ENCODE peak calls at places on chromosomes 5 and 9, in ten cellular contexts. I is mammary epithelial cell, T is GM12878, B is H9, K is cardiac muscle cell, C is SJSA1, A is sigmoid colon, V is lung, X is PC-3, G is stomach. E is an unnamed sample. For H3K4me1, the result is how much of the 10 kb centered on the place peaks cover.

GRCh38 chr5:116847960-116848359 is 273.3 kb upstream of the SEMA6A start:
- DNase-seq in I (no peak), G (no peak), K (no peak), T (no peak), A (no peak), V (no peak), C (no peak), B (no peak), X (no peak), E (peak)

GRCh38 chr5:170404398-170404797 is 15.2 kb upstream of the KCNMB1 start:
- DNase-seq in B (no peak), C (no peak), I (no peak), X (no peak), V (no peak), T (no peak), K (no peak), G (no peak), A (no peak), E (no peak)

GRCh38 chr5:68396722-68397121 is 181.2 kb downstream of the PIK3R1 start:
- DNase-seq in V (no peak), T (no peak), X (no peak), G (peak), B (no peak), I (no peak), A (no peak), C (no peak), K (no peak), E (peak)

GRCh38 chr5:103375356-103375755 is 116.8 kb downstream of the MACIR start:
- DNase-seq in K (peak), C (no peak), T (no peak), G (no peak), V (no peak), B (no peak), X (peak), A (no peak), I (no peak), E (peak)

GRCh38 chr5:141493500-141494422 is 4.9 kb downstream of the PCDHGC5 start:
- DNase-seq in C (no peak), I (peak), B (no peak), V (no peak), X (no peak), K (peak), A (peak), G (no peak), T (no peak), E (no peak)

GRCh38 chr9:116112236-116112635 is 41.4 kb upstream of the PAPPA start:
- DNase-seq in A (no peak), X (peak), I (peak), G (no peak), V (no peak), B (no peak), T (no peak), K (peak), C (no peak), E (no peak)

GRCh38 chr9:104780796-104781395 is 17.0 kb downstream of the NIPSNAP3B start:
- DNase-seq in A (no peak), B (no peak), X (peak), K (peak), T (no peak), G (no peak), C (no peak), V (no peak), I (peak), E (peak)

GRCh38 chr5:13553896-13554295 is 390.6 kb downstream of the DNAH5 start:
- DNase-seq in V (no peak), B (peak), G (no peak), A (no peak), K (no peak), X (peak), I (peak), T (no peak), C (no peak), E (peak)

GRCh38 chr9:131020388-131020787 is 11.4 kb downstream of the LAMC3 start:
- DNase-seq in B (no peak), X (peak), T (no peak), G (no peak), I (no peak), C (no peak), V (no peak), A (no peak), K (peak), E (no peak)

GRCh38 chr9:91101598-91102168 is 260.0 kb downstream of the AUH start:
- DNase-seq in C (no peak), K (no peak), A (no peak), I (no peak), G (peak), B (no peak), T (no peak), V (no peak), X (no peak), E (peak)

GRCh38 chr9:125784286-125785049 is 37.3 kb downstream of the PBX3 start:
- DNase-seq in A (no peak), K (no peak), V (no peak), T (no peak), X (no peak), G (no peak), B (no peak), C (peak), I (peak), E (no peak)

GRCh38 chr5:139149477-139150199 is 48.5 kb downstream of the SIL1 start:
- DNase-seq in C (no peak), T (no peak), I (peak), G (no peak), V (no peak), X (no peak), K (peak), B (no peak), A (no peak), E (no peak)

GRCh38 chr5:68227532-68228160 is 12.1 kb downstream of the PIK3R1 start:
- DNase-seq in A (no peak), K (no peak), I (no peak), V (no peak), B (no peak), C (no peak), G (no peak), X (no peak), T (no peak), E (no peak)

GRCh38 chr9:95481000-95481399 is 35.8 kb downstream of the PTCH1 start:
- DNase-seq in T (peak), G (no peak), B (no peak), V (no peak), A (no peak), I (no peak), K (no peak), X (no peak), C (no peak), E (no peak)

GRCh38 chr9:116686135-116686534 is 970 bp upstream of the TRIM32 start:
- DNase-seq in C (no peak), X (no peak), A (no peak), B (no peak), G (no peak), T (no peak), K (no peak), I (no peak), V (no peak), E (peak)

GRCh38 chr5:124790261-124790894 is 43.9 kb upstream of the ZNF608 start:
- DNase-seq in X (peak), K (peak), V (no peak), G (no peak), T (no peak), I (peak), B (no peak), A (no peak), C (no peak), E (peak)

GRCh38 chr5:54713923-54714581 is 196.5 kb downstream of the SNX18 start:
- DNase-seq in B (no peak), G (no peak), A (no peak), I (no peak), K (peak), C (no peak), V (no peak), X (no peak), T (no peak), E (no peak)

GRCh38 chr5:128974567-128974966 is 9.3 kb downstream of the SLC27A6 start:
- DNase-seq in B (no peak), T (no peak), V (no peak), I (peak), C (no peak), A (no peak), K (no peak), X (peak), G (no peak), E (no peak)

GRCh38 chr5:180364306-180364856 is 11.2 kb upstream of the GFPT2 start:
- DNase-seq in C (no peak), A (no peak), K (no peak), V (no peak), I (no peak), X (no peak), G (no peak), T (no peak), B (no peak), E (no peak)

GRCh38 chr5:141485305-141486055 is 650 bp downstream of the PCDHGC4 start:
- DNase-seq in K (no peak), G (no peak), T (no peak), I (no peak), B (no peak), X (no peak), C (peak), V (no peak), A (no peak), E (no peak)

GRCh38 chr5:77143998-77144836 is 57.1 kb upstream of the ZBED3 start:
- DNase-seq in T (peak), V (peak), A (peak), I (peak), B (peak), K (peak), X (peak), G (peak), C (peak), E (peak)

GRCh38 chr9:128912270-128912853 is 8.4 kb upstream of the PHYHD1 start:
- DNase-seq in G (no peak), C (peak), V (peak), K (peak), A (no peak), I (peak), X (peak), T (no peak), B (peak), E (no peak)

GRCh38 chr5:103785569-103785968 is 223.0 kb upstream of the NUDT12 start:
- DNase-seq in K (no peak), A (no peak), B (no peak), T (no peak), I (no peak), C (no peak), X (peak), V (no peak), G (no peak), E (no peak)

GRCh38 chr9:134375430-134376385 is 49.5 kb downstream of the RXRA start:
- DNase-seq in G (no peak), X (no peak), I (no peak), A (peak), V (no peak), K (peak), B (no peak), C (no peak), T (no peak), E (no peak)
- H3K4me1 ChIP-seq in G (half or more), X (under half), I (half or more), A (half or more), V (under half), K (under half), B (under half), C (half or more), T (under half), E (under half)

GRCh38 chr5:58314356-58315045 is 145.4 kb downstream of the PLK2 start:
- DNase-seq in T (no peak), I (peak), C (no peak), A (no peak), X (peak), G (no peak), B (no peak), V (no peak), K (no peak), E (no peak)
- H3K27ac ChIP-seq in T (no peak), I (no peak), C (no peak), A (no peak), X (peak), G (no peak), B (no peak), V (no peak), K (no peak), E (no peak)

DNA sequence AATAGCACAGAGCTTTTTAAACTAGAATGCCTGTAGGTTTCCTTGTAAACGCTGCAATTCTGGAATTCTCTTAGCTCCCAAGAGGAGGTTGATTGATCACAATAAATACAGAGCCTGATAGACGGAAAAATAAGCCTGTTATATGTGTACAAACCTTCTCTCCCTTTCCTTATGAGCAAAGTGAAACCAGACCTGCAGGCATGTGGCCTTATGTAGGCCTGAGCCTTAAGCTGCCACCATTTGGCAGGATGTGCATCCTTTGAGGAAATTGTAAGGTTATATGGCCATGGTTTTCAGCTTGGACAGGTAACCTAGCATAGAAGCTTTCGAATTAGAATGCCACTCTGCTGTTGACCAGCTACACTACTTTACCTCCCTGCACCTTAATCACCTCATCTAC is 49.1 kb downstream of the PRKACG start:
- DNase-seq in T (no peak), A (no peak), C (no peak), K (no peak), X (no peak), I (no peak), V (no peak), G (no peak), B (no peak), E (peak)
- H3K4me1 ChIP-seq in T (under half), A (under half), C (under half), K (under half), X (under half), I (under half), V (under half), G (under half), B (under half), E (under half)

GRCh38 chr9:88991066-88992030 is at the start of gene S1PR3:
- DNase-seq in G (peak), C (peak), T (no peak), B (peak), K (peak), X (peak), I (peak), V (peak), A (peak), E (peak)

GRCh38 chr9:88990721-88991065 is 575 bp upstream of the S1PR3 start:
- DNase-seq in C (no peak), X (no peak), V (no peak), I (no peak), G (no peak), A (no peak), T (no peak), B (peak), K (no peak), E (no peak)

GRCh38 chr9:88988796-88989641 is 2.2 kb upstream of the S1PR3 start:
- DNase-seq in T (no peak), C (no peak), V (no peak), B (no peak), I (peak), G (no peak), X (no peak), K (peak), A (no peak), E (no peak)

GRCh38 chr9:88987646-88988045 is 3.6 kb upstream of the S1PR3 start:
- DNase-seq in K (no peak), B (no peak), V (no peak), C (no peak), G (no peak), X (no peak), T (no peak), A (no peak), I (no peak), E (no peak)

DNA sequence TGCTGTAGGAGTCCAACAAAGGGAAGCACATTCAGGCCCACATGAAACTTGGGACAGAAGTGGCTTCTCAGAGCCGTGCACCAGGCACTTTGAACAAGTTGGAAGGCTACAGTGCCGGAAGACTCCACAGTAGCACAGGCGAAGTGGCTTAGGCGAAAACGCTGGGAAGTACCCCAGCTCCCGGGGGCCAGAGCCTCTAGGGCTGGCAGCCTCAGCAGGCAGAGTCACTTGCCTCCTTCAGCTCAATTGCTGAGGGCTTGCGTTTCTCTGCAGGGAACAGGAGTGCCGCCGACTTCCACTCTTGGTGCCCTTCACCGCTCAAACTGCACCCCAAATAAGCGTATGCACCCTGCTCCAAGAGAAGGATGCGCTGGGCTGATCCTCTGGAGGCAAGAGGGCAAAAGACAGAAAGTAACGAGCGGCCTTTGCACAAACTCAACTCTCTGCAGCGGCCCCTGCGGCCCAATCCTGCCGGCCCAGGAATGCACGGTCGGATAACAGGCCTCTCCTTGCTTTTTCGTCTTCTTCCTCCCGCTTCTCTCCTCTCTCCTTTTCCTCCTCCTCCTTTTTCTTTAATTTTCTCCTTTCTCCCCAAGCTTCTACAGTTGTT is 1.2 kb upstream of the S1PR3 start:
- DNase-seq in B (peak), X (no peak), I (no peak), G (no peak), T (no peak), C (no peak), V (no peak), K (no peak), A (no peak), E (no peak)
- H3K27ac ChIP-seq in B (no peak), X (no peak), I (no peak), G (peak), T (no peak), C (no peak), V (no peak), K (no peak), A (peak), E (no peak)

E was measured in small intestine.